ENCODE peak calls at places on chromosomes 3 and 15, in nine cellular contexts. J, H, O, C, X, L, E, V and T are unnamed samples.
A peak's percentile ranks its signal among the peaks of the same experiment; 100 is the strongest.

GRCh38 chr3:126355777-126356372 is 1.3 kb downstream of the KLF15 start:
- DNase-seq in E (peak; percentile 20), V (peak; percentile 95), H (peak; percentile 98), J (peak; percentile 98), O (peak; percentile 75), X (peak; percentile 52), L (peak; percentile 96), C (peak; percentile 83), T (peak; percentile 99)

GRCh38 chr3:23865595-23866396 is 51.0 kb downstream of the NKIRAS1 start:
- DNase-seq in C (no peak), L (peak; percentile 72), H (no peak), J (no peak), E (no peak), O (peak; percentile 24), X (peak; percentile 38), V (no peak), T (no peak)

GRCh38 chr3:152174876-152175575 is 93.7 kb upstream of the MBNL1 start:
- DNase-seq in C (no peak), X (peak; percentile 46), V (no peak), E (peak; percentile 41), L (no peak), O (no peak), H (no peak), J (no peak), T (no peak)

GRCh38 chr15:25170781-25171110 is 216.0 kb downstream of the SNRPN start:
- DNase-seq in C (no peak), H (no peak), L (no peak), O (no peak), J (no peak), E (no peak), X (no peak), V (no peak), T (peak; percentile 5)

GRCh38 chr3:66376568-66376967 is 124.3 kb downstream of the LRIG1 start:
- DNase-seq in L (peak; percentile 46), X (peak; percentile 85), E (peak; percentile 70), H (no peak), J (no peak), O (peak; percentile 84), C (peak; percentile 86), V (no peak), T (peak; percentile 84)

GRCh38 chr3:42117175-42118008 is 26.2 kb downstream of the TRAK1 start:
- DNase-seq in V (peak; percentile 46), O (peak; percentile 67), E (peak; percentile 76), X (peak; percentile 75), L (peak; percentile 33), H (peak; percentile 53), J (no peak), C (no peak), T (peak; percentile 53)

GRCh38 chr15:85340852-85341251 is 39.6 kb upstream of the AKAP13 start:
- DNase-seq in J (no peak), L (no peak), E (no peak), C (no peak), H (no peak), V (no peak), X (no peak), O (no peak), T (no peak)

GRCh38 chr3:100880072-100880471 is 113.1 kb downstream of the ABI3BP start:
- DNase-seq in O (no peak), J (peak; percentile 62), E (no peak), H (peak; percentile 31), X (peak; percentile 19), L (no peak), V (peak; percentile 27), C (peak; percentile 21), T (no peak)

GRCh38 chr15:29859981-29860745 is 37.9 kb upstream of the TJP1 start:
- DNase-seq in L (no peak), E (peak; percentile 92), V (no peak), H (no peak), J (no peak), C (no peak), X (peak; percentile 84), O (no peak), T (no peak)

GRCh38 chr15:51104512-51104911 is 9.8 kb upstream of the TNFAIP8L3 start:
- DNase-seq in O (peak; percentile 42), H (peak; percentile 45), L (no peak), V (peak; percentile 91), C (peak; percentile 57), X (peak; percentile 35), J (peak; percentile 67), E (peak; percentile 55), T (peak; percentile 50)

GRCh38 chr3:17431004-17431403 is 311.4 kb downstream of the TBC1D5 start:
- DNase-seq in H (no peak), O (no peak), V (no peak), L (peak; percentile 23), E (peak; percentile 19), X (peak; percentile 53), J (no peak), C (no peak), T (no peak)

GRCh38 chr3:183195266-183195665 is 32.7 kb upstream of the LAMP3 start:
- DNase-seq in L (no peak), X (no peak), H (no peak), V (no peak), C (no peak), O (no peak), J (no peak), E (no peak), T (no peak)

GRCh38 chr3:54653456-54654195 is 274.2 kb downstream of the LRTM1 start:
- DNase-seq in L (no peak), C (no peak), X (no peak), J (no peak), E (no peak), O (no peak), V (no peak), H (no peak), T (no peak)

DNA sequence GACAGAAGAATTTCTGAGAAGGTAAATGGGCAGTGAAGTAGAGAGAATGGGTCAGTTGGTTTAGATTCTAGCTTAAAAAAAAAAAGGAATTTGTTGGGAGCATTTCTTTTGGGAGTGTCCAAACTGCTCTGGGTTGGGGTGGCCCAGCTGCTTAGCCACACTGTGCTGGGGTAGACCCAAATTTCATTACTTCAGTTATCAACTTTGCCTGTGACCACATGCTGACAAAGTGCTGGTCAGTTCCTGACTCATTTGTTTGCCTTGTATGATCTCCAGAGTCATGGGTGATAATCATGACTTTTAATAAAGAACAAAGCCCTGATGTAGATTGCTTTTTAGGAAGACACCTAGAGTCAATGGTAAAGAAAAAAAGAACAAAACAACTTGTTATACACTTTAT is 121.5 kb upstream of the FGF7 start:
- DNase-seq in V (no peak), H (no peak), C (no peak), L (no peak), E (peak; percentile 76), X (peak; percentile 50), O (no peak), J (no peak), T (no peak)
- TF ChIP-seq CTCF in V (no peak), H (no peak), C (no peak), L (no peak), E (no peak), X (no peak), O (no peak), J (no peak), T (no peak)

DNA sequence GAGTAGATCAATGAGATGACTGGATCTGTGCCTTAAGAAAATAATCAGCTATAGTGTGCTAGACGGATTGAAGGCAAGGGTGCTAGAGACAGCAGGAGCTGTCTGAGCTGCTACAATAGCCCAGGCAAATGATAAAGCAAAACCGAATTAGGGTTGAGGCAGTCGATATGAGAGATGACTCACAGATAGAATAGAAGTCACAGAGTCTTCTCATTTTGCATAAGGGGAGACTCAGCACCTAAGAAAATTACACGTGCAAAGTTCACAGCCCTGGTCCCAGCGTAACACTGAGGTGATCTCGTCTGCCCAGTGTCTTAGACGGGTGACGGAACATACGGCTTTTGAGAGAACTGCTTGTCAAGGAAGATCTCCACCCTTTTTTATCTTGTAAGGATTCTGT is 11.6 kb downstream of the LPP start:
- DNase-seq in C (no peak), J (no peak), V (no peak), H (no peak), X (peak; percentile 19), L (no peak), E (peak; percentile 44), O (no peak), T (no peak)
- H3K4me1 ChIP-seq in C (peaks cover 18% of the 10 kb centered on the region), J (no peaks in the 10 kb centered on the region), V (peaks cover 6% of the 10 kb centered on the region), H (peaks cover 98% of the 10 kb centered on the region), X (peaks cover 10% of the 10 kb centered on the region), L (peaks cover 4% of the 10 kb centered on the region), E (peaks cover 14% of the 10 kb centered on the region), O (peaks cover 79% of the 10 kb centered on the region), T (peaks cover 44% of the 10 kb centered on the region)

GRCh38 chr3:116050311-116050710 is 395.0 kb downstream of the LSAMP start:
- DNase-seq in C (no peak), H (no peak), L (no peak), O (no peak), E (no peak), J (no peak), X (no peak), V (no peak), T (no peak)
- H3K9me3 ChIP-seq in C (no peaks in the 10 kb centered on the region), H (no peaks in the 10 kb centered on the region), L (no peaks in the 10 kb centered on the region), O (no peaks in the 10 kb centered on the region), E (no peaks in the 10 kb centered on the region), J (no peaks in the 10 kb centered on the region), X (no peaks in the 10 kb centered on the region), V (no peaks in the 10 kb centered on the region), T (no peaks in the 10 kb centered on the region)

DNA sequence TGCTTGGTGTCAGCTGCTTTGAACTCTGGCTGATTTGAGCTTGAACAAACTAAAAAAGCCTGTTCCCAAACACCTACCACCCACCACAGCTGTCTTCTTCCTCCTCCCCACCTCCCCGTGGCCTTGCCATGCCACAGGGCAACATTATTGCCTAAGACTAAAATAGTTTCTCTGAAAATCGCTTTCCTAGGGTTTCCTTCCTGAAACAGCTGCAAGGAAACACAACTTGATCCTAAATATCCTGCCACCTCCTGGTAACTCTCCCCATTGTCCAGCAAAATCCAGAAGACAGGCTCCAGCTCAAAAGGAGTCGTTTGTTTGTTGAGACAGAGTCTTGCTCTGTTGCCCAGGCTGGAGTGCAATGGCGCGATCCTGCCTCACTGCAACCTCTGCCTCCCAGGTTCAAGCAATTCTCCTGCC is 193.9 kb upstream of the TPM1 start:
- DNase-seq in X (peak; percentile 48), L (no peak), O (no peak), H (no peak), J (no peak), E (peak; percentile 18), V (no peak), C (no peak), T (peak; percentile 59)
- TF ChIP-seq CTCF in X (peak; percentile 29), L (peak; percentile 12), O (no peak), H (peak; percentile 28), J (peak; percentile 38), E (no peak), V (peak; percentile 41), C (no peak), T (no peak)

DNA sequence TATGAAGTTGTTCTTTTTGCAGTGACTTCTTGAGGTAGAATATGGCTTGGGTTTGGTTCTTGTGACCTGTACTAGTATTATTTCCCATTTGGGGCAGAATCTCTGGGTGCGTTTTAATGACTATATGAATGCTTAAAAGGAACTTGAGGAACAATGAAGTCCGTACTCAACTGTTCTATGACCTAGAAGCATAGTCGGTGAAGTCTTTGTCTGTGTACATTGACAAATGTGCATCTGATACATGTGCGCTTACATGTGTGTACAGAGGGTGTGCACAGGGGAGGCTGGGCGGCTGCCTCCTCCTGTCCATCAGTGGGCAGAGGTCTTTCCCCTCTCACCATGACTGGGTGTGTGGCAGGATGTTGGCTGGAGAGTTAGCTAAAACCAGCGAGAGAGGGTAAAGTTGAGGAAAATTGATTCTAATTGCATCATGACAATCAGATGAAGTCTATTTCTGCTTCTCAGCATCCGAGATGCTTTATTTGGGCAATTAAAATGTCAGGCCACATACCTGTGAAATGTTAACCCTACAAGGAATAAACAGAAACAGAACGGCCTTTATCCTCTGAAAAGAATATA is 1.0 kb upstream of the NR2F2 start:
- DNase-seq in X (no peak), H (no peak), C (peak; percentile 19), J (no peak), L (no peak), V (peak; percentile 29), O (no peak), E (peak; percentile 39), T (no peak)
- H3K4me1 ChIP-seq in X (peaks cover 4% of the 10 kb centered on the region), H (peaks cover 62% of the 10 kb centered on the region), C (no peaks in the 10 kb centered on the region), J (no peaks in the 10 kb centered on the region), L (peaks cover 7% of the 10 kb centered on the region), V (no peaks in the 10 kb centered on the region), O (peaks cover 13% of the 10 kb centered on the region), E (peaks cover 11% of the 10 kb centered on the region), T (peaks cover 22% of the 10 kb centered on the region)

GRCh38 chr15:69926011-69926410 is 171.7 kb downstream of the TLE3 start:
- DNase-seq in L (no peak), V (no peak), J (no peak), H (no peak), E (peak; percentile 41), X (no peak), C (no peak), O (no peak), T (no peak)
- H3K9me3 ChIP-seq in L (no peaks in the 10 kb centered on the region), V (no peaks in the 10 kb centered on the region), J (no peaks in the 10 kb centered on the region), H (peaks cover 36% of the 10 kb centered on the region), E (peaks cover 11% of the 10 kb centered on the region), X (peaks cover 28% of the 10 kb centered on the region), C (no peaks in the 10 kb centered on the region), O (peaks cover 14% of the 10 kb centered on the region), T (no peaks in the 10 kb centered on the region)